ENCODE peak calls at places on chromosomes 11 and 22, in five cellular contexts. S is ovary, G is body of pancreas, M is Peyer's patch, B is A549. H is an unnamed sample.

GRCh38 chr22:43017525-43018290 is 2.8 kb upstream of the PACSIN2 start:
- DNase-seq in S (no peak), G (no peak), M (no peak), B (no peak), H (no peak)

GRCh38 chr22:19853879-19854777 is 546 bp downstream of the GNB1L start:
- DNase-seq in S (no peak), G (peak), M (no peak), B (no peak), H (peak)

GRCh38 chr22:23036684-23037428 is 33.5 kb upstream of the GNAZ start:
- DNase-seq in S (no peak), G (peak), M (no peak), B (peak), H (no peak)

GRCh38 chr11:96748639-96749370 is 359.0 kb downstream of the JRKL start:
- DNase-seq in S (no peak), G (no peak), M (no peak), B (no peak), H (no peak)

GRCh38 chr11:20599424-20600346 is at the start of gene SLC6A5:
- DNase-seq in S (no peak), G (peak), M (no peak), B (peak), H (no peak)

GRCh38 chr22:39254789-39255298 is 10.1 kb upstream of the PDGFB start:
- DNase-seq in S (no peak), G (no peak), M (no peak), B (peak), H (no peak)

GRCh38 chr11:78798567-78799170 is 224.0 kb upstream of the NARS2 start:
- DNase-seq in S (peak), G (peak), M (peak), B (peak), H (peak)

GRCh38 chr22:37186997-37187522 is 987 bp downstream of the C1QTNF6 start:
- DNase-seq in S (no peak), G (no peak), M (peak), B (peak), H (peak)

DNA sequence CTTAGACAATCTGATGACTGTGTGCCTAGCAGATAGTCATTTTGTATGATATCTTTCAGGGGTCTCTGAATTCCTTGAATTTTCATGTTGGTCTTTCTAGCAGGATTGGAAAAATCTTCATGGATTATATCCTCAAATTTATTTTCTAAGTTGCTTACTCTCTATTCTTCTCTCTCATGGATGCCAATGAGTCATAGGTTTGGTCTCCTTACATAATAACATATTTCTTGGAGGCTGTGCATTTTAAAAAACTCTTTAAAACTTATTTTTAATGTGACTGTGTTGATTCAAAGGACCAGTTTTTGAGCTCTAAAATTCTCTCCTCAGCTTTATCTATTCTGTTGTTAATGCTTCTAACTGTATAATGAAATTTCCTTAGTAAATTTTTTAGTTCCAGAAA is 198.7 kb downstream of the AASDHPPT start:
- DNase-seq in S (no peak), G (no peak), M (no peak), B (no peak), H (no peak)
- TF ChIP-seq POLR2A in S (no peak), G (no peak), M (no peak), B (no peak), H (no peak)

GRCh38 chr11:123525072-123525471 is 95.0 kb downstream of the GRAMD1B start:
- DNase-seq in S (no peak), G (no peak), M (no peak), B (no peak), H (no peak)

GRCh38 chr11:123526027-123526805 is 96.1 kb downstream of the GRAMD1B start:
- DNase-seq in S (no peak), G (no peak), M (no peak), B (no peak), H (no peak)

GRCh38 chr11:123523539-123523938 is 93.5 kb downstream of the GRAMD1B start:
- DNase-seq in S (no peak), G (no peak), M (no peak), B (no peak), H (no peak)

GRCh38 chr11:123526918-123527317 is 96.8 kb downstream of the GRAMD1B start:
- DNase-seq in S (no peak), G (no peak), M (no peak), B (no peak), H (no peak)

DNA sequence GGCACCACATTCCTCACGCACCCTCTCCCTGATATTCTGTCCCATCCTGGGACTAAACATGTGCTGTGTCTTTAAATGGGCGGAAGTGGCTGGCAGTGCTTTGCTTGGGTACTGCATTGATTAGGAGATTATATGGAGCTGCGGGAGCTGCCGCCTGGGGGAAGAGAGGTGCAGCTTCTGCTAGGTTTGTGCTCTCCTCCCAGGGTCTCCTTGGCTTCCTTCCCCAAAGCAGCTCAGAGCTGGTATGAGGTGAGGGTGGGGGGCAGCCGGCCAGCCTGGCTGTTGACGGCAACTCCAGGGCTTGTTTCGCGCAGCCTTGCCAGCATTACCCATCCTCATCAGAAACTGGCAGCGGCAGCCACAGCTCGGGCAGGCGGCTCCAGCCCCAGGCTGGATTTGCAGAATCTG is 95.4 kb downstream of the GRAMD1B start:
- DNase-seq in S (no peak), G (no peak), M (no peak), B (no peak), H (no peak)
- TF ChIP-seq CTCF in S (no peak), G (no peak), M (no peak), B (no peak), H (no peak)

DNA sequence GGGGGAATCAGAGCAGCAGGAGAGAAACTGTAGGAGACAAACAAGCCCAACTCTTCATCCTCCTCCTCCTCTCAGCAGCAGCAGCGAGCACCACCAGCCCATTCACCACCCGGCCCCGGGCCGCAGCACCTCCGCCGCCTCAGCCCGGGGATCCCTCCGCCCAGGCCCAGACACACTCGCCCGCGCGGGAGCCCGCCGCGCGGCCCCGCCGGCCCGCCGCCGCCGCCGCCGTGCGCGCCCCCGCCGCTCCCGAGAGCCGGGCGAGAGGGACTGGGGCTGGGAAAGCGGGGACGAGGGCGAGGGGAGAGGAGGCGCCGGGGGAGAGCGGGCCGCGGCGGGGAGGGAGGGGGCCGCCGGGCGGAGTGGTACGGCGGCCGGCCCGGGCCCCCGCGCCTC is at the start of gene PHF21A:
- DNase-seq in S (peak), G (peak), M (peak), B (peak), H (peak)
- TF ChIP-seq POLR2A in S (peak), G (peak), M (peak), B (peak), H (peak)

GRCh38 chr11:86955674-86956522 is 703 bp upstream of the FZD4 start:
- DNase-seq in S (peak), G (peak), M (peak), B (peak), H (peak)
- TF ChIP-seq CTCF in S (no peak), G (peak), M (no peak), B (peak), H (peak)

GRCh38 chr11:73307323-73308002 is 613 bp upstream of the ARHGEF17 start:
- DNase-seq in S (peak), G (peak), M (peak), B (peak), H (peak)
- TF ChIP-seq POLR2A in S (peak), G (peak), M (no peak), B (peak), H (no peak)

GRCh38 chr11:47233989-47234668 is 14.5 kb downstream of the ACP2 start:
- DNase-seq in S (peak), G (peak), M (no peak), B (peak), H (no peak)
- TF ChIP-seq CTCF in S (no peak), G (peak), M (peak), B (peak), H (no peak)

H was measured in spleen.